ENCODE peak calls at places on chromosomes 13 and 19, in four cellular contexts. B is A549, P is endothelial cell of umbilical vein, N is K562. F is an unnamed sample.

GRCh38 chr13:31878495-31878894 is 139.2 kb downstream of the RXFP2 start:
- DNase-seq in N (no peak), B (no peak), P (no peak), F (no peak)

GRCh38 chr13:111853146-111853545 is 213.8 kb upstream of the SOX1 start:
- DNase-seq in N (no peak), P (no peak), B (no peak), F (no peak)

GRCh38 chr19:1241417-1242095 is at the start of gene ATP5F1D:
- DNase-seq in N (peak; percentile 74), B (peak; percentile 94), P (peak; percentile 91), F (peak; percentile 95)

GRCh38 chr13:51180853-51181511 is 41.2 kb upstream of the FAM124A start:
- DNase-seq in N (no peak), B (no peak), P (no peak), F (no peak)

GRCh38 chr13:74187564-74187963 is 53.4 kb upstream of the KLF12 start:
- DNase-seq in B (peak; percentile 79), N (no peak), P (peak; percentile 30), F (no peak)

GRCh38 chr19:45470147-45471081 is 2.6 kb downstream of the FOSB start:
- DNase-seq in B (peak; percentile 71), P (no peak), N (peak; percentile 61), F (no peak)

GRCh38 chr13:98223741-98224140 is 46.7 kb upstream of the RNF113B start:
- DNase-seq in B (no peak), P (no peak), N (no peak), F (no peak)

GRCh38 chr19:46206176-46206575 is 23.4 kb upstream of the IGFL1 start:
- DNase-seq in P (no peak), N (no peak), B (peak; percentile 51), F (no peak)

GRCh38 chr13:99756281-99756680 is 215.3 kb downstream of the ZIC5 start:
- DNase-seq in B (no peak), N (no peak), P (no peak), F (no peak)

GRCh38 chr13:21476893-21477472 is 17.9 kb upstream of the ZDHHC20 start:
- DNase-seq in N (peak; percentile 65), P (peak; percentile 75), B (peak; percentile 81), F (peak; percentile 93)

GRCh38 chr19:34172661-34173144 is 399 bp downstream of the LSM14A start:
- DNase-seq in P (no peak), N (peak; percentile 73), B (no peak), F (no peak)

GRCh38 chr13:38687246-38688229 is 661 bp downstream of the FREM2 start:
- DNase-seq in P (no peak), N (no peak), B (peak; percentile 11), F (peak; percentile 60)

GRCh38 chr13:113846639-113847318 is 17.1 kb downstream of the GAS6 start:
- DNase-seq in B (no peak), P (no peak), N (no peak), F (peak; percentile 8)

GRCh38 chr19:50203281-50204080 is at the start of gene MYH14:
- DNase-seq in P (peak; percentile 39), N (peak; percentile 96), B (peak; percentile 95), F (peak; percentile 96)

GRCh38 chr13:72839831-72840426 is 58.0 kb downstream of the PIBF1 start:
- DNase-seq in N (peak; percentile 15), P (peak; percentile 45), B (peak; percentile 60), F (peak; percentile 61)

GRCh38 chr13:97429681-97430081 is 4.3 kb upstream of the RAP2A start:
- DNase-seq in B (no peak), P (no peak), N (no peak), F (no peak)

GRCh38 chr13:86653009-86653408 is 853.8 kb upstream of the SLITRK6 start:
- DNase-seq in P (no peak), N (no peak), B (no peak), F (no peak)

GRCh38 chr13:114154476-114154875 is 22.1 kb upstream of the RASA3 start:
- DNase-seq in P (no peak), N (no peak), B (no peak), F (no peak)

GRCh38 chr19:6709549-6709948 is 10.9 kb downstream of the C3 start:
- DNase-seq in P (no peak), B (no peak), N (no peak), F (no peak)

GRCh38 chr19:30120860-30121484 is 178.9 kb downstream of the URI1 start:
- DNase-seq in B (no peak), P (no peak), N (no peak), F (no peak)

GRCh38 chr19:17926044-17926443 is 6.8 kb upstream of the CCDC124 start:
- DNase-seq in N (no peak), P (no peak), B (no peak), F (no peak)

GRCh38 chr19:11495481-11495880 is 10.2 kb downstream of the ZNF653 start:
- DNase-seq in N (no peak), B (no peak), P (no peak), F (no peak)

GRCh38 chr19:3509566-3509989 is 3.5 kb downstream of the FZR1 start:
- DNase-seq in B (no peak), P (no peak), N (no peak), F (no peak)

GRCh38 chr19:19485161-19485997 is 30.0 kb downstream of the TSSK6 start:
- DNase-seq in P (no peak), B (no peak), N (no peak), F (no peak)

GRCh38 chr19:6720369-6721112 is at the start of gene C3:
- DNase-seq in B (peak; percentile 62), P (no peak), N (no peak), F (no peak)

GRCh38 chr13:59790626-59791025 is 373.1 kb downstream of the DIAPH3 start:
- DNase-seq in B (no peak), P (peak; percentile 70), N (no peak), F (no peak)

GRCh38 chr19:34246340-34246739 is 8.0 kb upstream of the GARRE1 start:
- DNase-seq in N (no peak), P (no peak), B (no peak), F (no peak)

GRCh38 chr19:13152854-13153626 is 2.8 kb downstream of the IER2 start:
- DNase-seq in B (peak; percentile 95), N (peak; percentile 75), P (peak; percentile 94), F (peak; percentile 95)

GRCh38 chr13:99354371-99354951 is 47.3 kb upstream of the GPR183 start:
- DNase-seq in P (no peak), B (no peak), N (no peak), F (no peak)

GRCh38 chr19:45816236-45817009 is 1.3 kb upstream of the RSPH6A start:
- DNase-seq in B (no peak), P (no peak), N (no peak), F (peak; percentile 34)

GRCh38 chr13:111339366-111340143 is 19.1 kb downstream of the TEX29 start:
- DNase-seq in N (no peak), P (no peak), B (no peak), F (no peak)

GRCh38 chr13:66534561-66534960 is 695.6 kb downstream of the PCDH9 start:
- DNase-seq in N (no peak), P (no peak), B (no peak), F (no peak)

GRCh38 chr19:49009828-49010227 is 7.1 kb downstream of the LHB start:
- DNase-seq in P (no peak), B (no peak), N (no peak), F (no peak)

GRCh38 chr13:62710766-62711165 is 1295.1 kb upstream of the PCDH20 start:
- DNase-seq in P (no peak), N (no peak), B (no peak), F (no peak)
- TF ChIP-seq JUN in P (no peak), N (no peak), B (no peak), F (no peak)

DNA sequence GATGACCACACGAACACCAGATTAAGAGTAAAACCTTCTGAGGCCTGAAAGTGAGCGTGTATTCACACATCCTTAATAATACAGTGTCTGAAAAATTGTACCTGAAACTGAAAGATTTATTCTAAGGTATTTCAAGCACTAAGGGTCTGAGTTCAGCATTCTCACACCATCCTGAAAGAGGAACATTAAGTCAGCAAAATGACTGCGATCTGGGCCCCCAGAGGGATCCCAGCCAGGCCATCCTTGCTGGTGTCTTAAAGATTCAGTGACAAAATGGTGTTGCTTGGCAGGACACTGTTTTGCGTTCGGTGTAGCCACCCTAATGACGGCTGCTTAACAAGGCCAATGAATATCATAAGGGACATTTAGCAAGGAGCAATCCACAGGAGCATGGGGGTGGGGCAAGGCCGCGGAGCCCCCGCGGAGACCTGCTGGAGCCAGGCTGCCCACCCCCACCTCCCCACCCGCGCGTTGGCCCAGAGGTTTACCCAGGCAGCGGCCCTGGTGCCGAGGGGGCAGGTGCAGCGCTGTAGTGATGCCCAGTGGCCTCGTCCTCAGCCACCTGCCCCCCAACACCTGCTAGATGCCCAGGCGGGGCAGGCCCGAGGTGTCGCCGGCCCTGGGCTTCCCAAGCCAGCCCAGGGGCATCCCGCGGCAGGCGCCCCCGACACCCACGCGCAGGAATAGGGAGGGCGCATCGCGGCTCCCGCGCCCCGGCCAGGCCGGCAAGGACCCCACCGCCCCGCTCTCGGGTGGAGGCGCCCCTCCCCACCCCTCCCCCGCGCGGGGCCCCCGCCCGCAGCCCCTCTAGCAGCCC is 742 bp downstream of the NALCN start:
- DNase-seq in N (no peak), B (peak; percentile 4), P (peak; percentile 13), F (peak; percentile 16)
- TF ChIP-seq JUN in N (no peak), B (no peak), P (no peak), F (no peak)

GRCh38 chr13:45490068-45490467 is 25.3 kb downstream of the COG3 start:
- DNase-seq in P (peak; percentile 14), B (peak; percentile 9), N (no peak), F (no peak)

GRCh38 chr13:45496942-45497341 is 32.2 kb downstream of the COG3 start:
- DNase-seq in N (no peak), P (no peak), B (no peak), F (no peak)

DNA sequence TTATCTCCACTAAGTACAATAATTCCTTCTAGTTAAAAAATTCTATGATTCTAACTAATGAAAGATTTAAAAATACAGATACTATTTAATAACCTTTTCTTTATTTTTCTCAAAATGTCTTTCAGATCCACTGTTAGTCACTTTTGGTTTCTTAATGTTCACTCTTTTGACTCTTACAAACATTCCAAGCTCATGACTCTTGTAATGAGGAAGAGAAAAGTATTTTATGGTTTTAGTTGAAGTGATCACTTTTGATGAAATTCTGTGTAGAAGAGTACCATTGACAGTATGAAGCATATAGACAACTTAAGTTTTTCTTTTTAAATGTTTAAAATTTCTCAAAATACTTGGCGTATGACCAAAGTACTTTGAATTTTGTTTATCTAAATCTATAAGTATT is 27.8 kb downstream of the COG3 start:
- DNase-seq in B (no peak), P (no peak), N (no peak), F (no peak)
- TF ChIP-seq JUN in B (no peak), P (no peak), N (no peak), F (no peak)

GRCh38 chr13:75801388-75801787 is 165.3 kb downstream of the LMO7 start:
- DNase-seq in B (no peak), P (no peak), N (no peak), F (no peak)

GRCh38 chr13:75803982-75804381 is 167.9 kb downstream of the LMO7 start:
- DNase-seq in P (no peak), B (no peak), N (no peak), F (no peak)

GRCh38 chr13:75803175-75803611 is 167.1 kb downstream of the LMO7 start:
- DNase-seq in P (peak; percentile 24), N (no peak), B (no peak), F (peak; percentile 55)

GRCh38 chr13:75800545-75800944 is 164.4 kb downstream of the LMO7 start:
- DNase-seq in N (no peak), B (peak; percentile 33), P (no peak), F (no peak)

DNA sequence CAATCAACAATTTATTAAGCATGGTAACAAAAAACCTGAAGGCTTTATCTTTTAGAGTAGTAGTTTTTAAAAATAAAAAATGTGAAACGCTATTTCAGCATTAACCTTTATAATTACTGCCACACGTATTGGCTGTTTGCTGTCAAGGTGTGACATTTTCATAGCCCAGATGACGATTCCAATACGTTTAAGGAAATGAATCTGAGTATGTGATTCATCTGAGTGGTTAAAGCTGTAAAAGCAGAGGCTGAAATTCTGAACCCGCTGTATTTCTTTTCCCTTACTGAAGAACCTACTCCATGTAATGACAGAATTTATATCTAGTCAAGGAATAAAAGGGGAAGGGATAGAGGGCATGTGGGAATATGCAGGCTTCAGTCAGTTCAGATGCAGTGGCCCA is 166.0 kb downstream of the LMO7 start:
- DNase-seq in B (no peak), N (no peak), P (no peak), F (no peak)
- TF ChIP-seq JUN in B (no peak), N (no peak), P (no peak), F (no peak)